ENCODE peak calls at places on chromosomes 4 and X, in eight cellular contexts. U, E, Z, W, Q, A, J and N are unnamed samples.

GRCh38 chrX:41779058-41779564 is 55.1 kb downstream of the GPR82 start:
- DNase-seq in U (no peak), E (peak; percentile 47), Z (peak; percentile 79), W (no peak), Q (peak; percentile 71), A (no peak), J (no peak), N (peak; percentile 33)

GRCh38 chrX:104018126-104018525 is 4.6 kb upstream of the H2BW1 start:
- DNase-seq in U (no peak), E (no peak), Z (no peak), W (no peak), Q (no peak), A (no peak), J (no peak), N (no peak)

GRCh38 chr4:105707783-105708182 is 706 bp downstream of the INTS12 start:
- DNase-seq in U (no peak), E (no peak), Z (no peak), W (no peak), Q (no peak), A (no peak), J (no peak), N (no peak)

GRCh38 chr4:82706349-82707000 is 92.1 kb downstream of the SCD5 start:
- DNase-seq in U (no peak), E (no peak), Z (no peak), W (no peak), Q (peak; percentile 36), A (no peak), J (peak; percentile 53), N (no peak)

GRCh38 chrX:55161581-55161980 is 58.6 kb upstream of the PAGE5 start:
- DNase-seq in U (no peak), E (no peak), Z (no peak), W (no peak), Q (no peak), A (no peak), J (no peak), N (no peak)

GRCh38 chr4:3820806-3821579 is 54.8 kb downstream of the ADRA2C start:
- DNase-seq in U (no peak), E (no peak), Z (no peak), W (no peak), Q (no peak), A (no peak), J (no peak), N (no peak)

GRCh38 chr4:166501941-166502382 is 628.9 kb downstream of the TLL1 start:
- DNase-seq in U (no peak), E (no peak), Z (peak; percentile 52), W (no peak), Q (no peak), A (no peak), J (peak; percentile 31), N (no peak)

GRCh38 chrX:104922206-104922621 is 298.3 kb downstream of the TEX13A start:
- DNase-seq in U (peak; percentile 45), E (peak; percentile 2), Z (peak; percentile 76), W (peak; percentile 82), Q (peak; percentile 39), A (peak; percentile 31), J (peak; percentile 76), N (peak; percentile 80)

GRCh38 chr4:8012517-8012916 is 72.9 kb upstream of the AFAP1 start:
- DNase-seq in U (no peak), E (no peak), Z (no peak), W (no peak), Q (no peak), A (no peak), J (no peak), N (no peak)

GRCh38 chr4:84151574-84151973 is 347.5 kb downstream of the NKX6-1 start:
- DNase-seq in U (no peak), E (no peak), Z (peak; percentile 4), W (no peak), Q (no peak), A (no peak), J (peak; percentile 17), N (no peak)

GRCh38 chrX:149937881-149938426 is 337 bp downstream of the EOLA2 start:
- DNase-seq in U (peak; percentile 51), E (no peak), Z (peak; percentile 4), W (no peak), Q (peak; percentile 6), A (peak; percentile 21), J (peak; percentile 28), N (peak; percentile 7)

GRCh38 chr4:151415978-151416377 is 7.0 kb downstream of the FHIP1A start:
- DNase-seq in U (no peak), E (no peak), Z (no peak), W (no peak), Q (peak; percentile 87), A (no peak), J (no peak), N (no peak)

GRCh38 chr4:99362768-99363167 is 10.2 kb upstream of the ADH1C start:
- DNase-seq in U (no peak), E (no peak), Z (no peak), W (no peak), Q (no peak), A (no peak), J (no peak), N (no peak)

GRCh38 chrX:118577041-118577440 is 81.4 kb downstream of the DOCK11 start:
- DNase-seq in U (no peak), E (no peak), Z (no peak), W (no peak), Q (no peak), A (no peak), J (peak; percentile 39), N (no peak)

GRCh38 chrX:5399403-5399802 is 829.3 kb downstream of the NLGN4X start:
- DNase-seq in U (no peak), E (no peak), Z (no peak), W (no peak), Q (no peak), A (no peak), J (no peak), N (no peak)

GRCh38 chr4:1365271-1366178 is 18.5 kb downstream of the UVSSA start:
- DNase-seq in U (peak; percentile 57), E (no peak), Z (no peak), W (peak; percentile 86), Q (no peak), A (no peak), J (peak; percentile 4), N (no peak)

GRCh38 chr4:147733614-147734344 is 1.9 kb downstream of the ARHGAP10 start:
- DNase-seq in U (no peak), E (no peak), Z (no peak), W (no peak), Q (peak; percentile 26), A (no peak), J (no peak), N (no peak)

GRCh38 chrX:110409925-110410324 is 51.3 kb downstream of the RTL9 start:
- DNase-seq in U (no peak), E (no peak), Z (peak; percentile 24), W (no peak), Q (peak; percentile 53), A (no peak), J (no peak), N (no peak)

GRCh38 chr4:149113804-149114430 is 671.7 kb upstream of the NR3C2 start:
- DNase-seq in U (no peak), E (peak; percentile 57), Z (no peak), W (no peak), Q (peak; percentile 89), A (no peak), J (no peak), N (no peak)

GRCh38 chr4:139299536-139299935 is 1.8 kb upstream of the NAA15 start:
- DNase-seq in U (no peak), E (no peak), Z (no peak), W (no peak), Q (peak; percentile 62), A (no peak), J (no peak), N (no peak)

GRCh38 chr4:139304920-139305319 is 2.6 kb upstream of the NDUFC1 start:
- DNase-seq in U (no peak), E (no peak), Z (no peak), W (no peak), Q (no peak), A (no peak), J (no peak), N (no peak)

GRCh38 chr4:139300431-139301142 is 718 bp upstream of the NAA15 start:
- DNase-seq in U (no peak), E (no peak), Z (peak; percentile 25), W (no peak), Q (peak; percentile 64), A (no peak), J (no peak), N (peak; percentile 5)

GRCh38 chr4:139301143-139301820 is at the start of gene NAA15:
- DNase-seq in U (peak; percentile 99), E (peak; percentile 92), Z (peak; percentile 97), W (peak; percentile 98), Q (peak; percentile 94), A (peak; percentile 95), J (peak; percentile 97), N (peak; percentile 95)

GRCh38 chr4:139301821-139302611 is at the start of gene NDUFC1:
- DNase-seq in U (peak; percentile 61), E (no peak), Z (peak; percentile 59), W (peak; percentile 46), Q (peak; percentile 18), A (peak; percentile 46), J (peak; percentile 39), N (peak; percentile 46)
- TF ChIP-seq CTCF in U (no peak), E (peak; percentile 31), Z (no peak), W (no peak), Q (no peak), A (peak; percentile 57), J (peak; percentile 9), N (no peak)

DNA sequence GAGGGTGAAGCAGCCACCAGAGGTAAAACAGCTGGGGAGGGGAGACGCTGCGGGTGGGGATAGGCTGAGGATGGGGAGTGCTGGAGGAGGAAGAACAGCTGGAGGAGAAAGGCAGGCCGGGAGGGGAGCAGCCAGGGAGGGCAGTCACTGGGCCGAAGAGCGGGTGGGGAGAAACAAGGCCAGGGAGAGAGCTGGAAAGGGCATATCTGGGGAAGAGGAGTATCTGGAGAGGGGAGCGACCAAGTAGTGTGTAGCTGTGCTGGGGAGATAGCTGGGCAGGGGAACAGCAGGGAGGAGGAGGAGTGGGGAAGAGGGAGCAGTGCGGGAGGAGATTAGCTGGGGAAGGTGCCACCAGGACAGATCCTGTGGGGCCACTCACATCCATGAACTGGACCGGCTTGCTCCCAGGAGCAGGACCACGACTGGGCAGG is 2.7 kb downstream of the SLC38A5 start:
- DNase-seq in U (no peak), E (no peak), Z (no peak), W (no peak), Q (no peak), A (no peak), J (no peak), N (no peak)
- TF ChIP-seq CTCF in U (no peak), E (no peak), Z (no peak), W (no peak), Q (no peak), A (no peak), J (no peak), N (no peak)

DNA sequence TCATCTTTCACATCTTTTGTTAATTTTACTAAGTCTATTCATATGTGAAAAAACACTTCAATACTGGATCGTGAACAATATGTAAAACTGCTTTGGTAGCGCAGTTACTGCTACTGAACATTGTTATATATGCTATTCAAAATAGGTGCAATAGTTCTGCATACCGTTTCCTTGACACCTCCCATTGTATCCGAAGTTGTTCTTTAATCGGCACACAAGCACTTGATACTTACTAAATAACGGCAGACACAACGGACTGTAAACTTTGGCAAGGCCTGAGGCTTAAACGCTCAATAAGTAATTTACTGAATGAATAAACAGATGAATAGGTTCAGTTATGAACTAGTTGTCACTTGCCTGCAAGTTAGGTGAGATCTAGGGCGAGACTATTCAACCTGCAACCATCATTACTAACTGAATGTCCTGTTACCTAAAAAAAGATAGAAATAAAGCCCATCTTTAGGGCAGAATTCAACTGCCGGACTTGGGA is 620 bp downstream of the ANAPC10 start:
- DNase-seq in U (no peak), E (no peak), Z (no peak), W (no peak), Q (no peak), A (no peak), J (no peak), N (no peak)
- TF ChIP-seq CTCF in U (no peak), E (no peak), Z (no peak), W (no peak), Q (no peak), A (no peak), J (no peak), N (no peak)

GRCh38 chrX:21770631-21771321 is 12.9 kb upstream of the SMPX start:
- DNase-seq in U (no peak), E (no peak), Z (peak; percentile 44), W (no peak), Q (peak; percentile 3), A (no peak), J (no peak), N (peak; percentile 24)
- TF ChIP-seq CTCF in U (no peak), E (no peak), Z (no peak), W (no peak), Q (no peak), A (peak; percentile 34), J (no peak), N (no peak)